ENCODE peak calls at places on chromosomes 11 and 22, in eight cellular contexts. W is HCT116, E is endothelial cell of umbilical vein, B is H1, C is K562, U is HepG2, Z is GM12878, T is GM23338. V is an unnamed sample.

GRCh38 chr11:65942531-65942930 is 2.7 kb upstream of the TSGA10IP start:
- DNase-seq in U (no peak), W (no peak), B (no peak), C (no peak), E (no peak), T (no peak), Z (no peak), V (no peak)

GRCh38 chr22:42664976-42665831 is 16.0 kb upstream of the CYB5R3 start:
- DNase-seq in T (no peak), C (no peak), E (no peak), U (no peak), Z (peak), B (no peak), W (no peak), V (no peak)

GRCh38 chr11:28760676-28761390 is 652.6 kb downstream of the METTL15 start:
- DNase-seq in Z (no peak), T (no peak), W (no peak), B (no peak), E (no peak), C (no peak), U (no peak), V (no peak)

GRCh38 chr11:108486331-108486730 is 11.9 kb downstream of the POGLUT3 start:
- DNase-seq in T (no peak), Z (no peak), E (no peak), C (no peak), W (no peak), B (no peak), U (no peak), V (no peak)

GRCh38 chr11:18727499-18728236 is 1.7 kb upstream of the IGSF22 start:
- DNase-seq in U (peak), B (peak), W (peak), Z (no peak), E (peak), C (peak), T (peak), V (no peak)

GRCh38 chr11:57205046-57205671 is 23.4 kb downstream of the LRRC55 start:
- DNase-seq in U (no peak), E (no peak), T (peak), C (no peak), W (no peak), B (no peak), Z (no peak), V (no peak)

GRCh38 chr11:43632171-43632570 is 48.4 kb upstream of the HSD17B12 start:
- DNase-seq in E (peak), C (no peak), W (no peak), U (no peak), T (no peak), Z (no peak), B (no peak), V (no peak)

GRCh38 chr22:32591620-32592019 is 117.0 kb downstream of the FBXO7 start:
- DNase-seq in E (no peak), Z (no peak), W (no peak), B (no peak), U (no peak), C (no peak), T (no peak), V (no peak)

GRCh38 chr11:93236741-93237675 is 39.2 kb upstream of the SLC36A4 start:
- DNase-seq in W (peak), T (peak), E (peak), Z (no peak), U (peak), C (peak), B (no peak), V (no peak)

GRCh38 chr11:100403817-100404216 is 283.3 kb upstream of the ARHGAP42 start:
- DNase-seq in C (no peak), W (no peak), B (no peak), U (no peak), T (peak), Z (no peak), E (no peak), V (no peak)

GRCh38 chr11:17472467-17472866 is 4.2 kb downstream of the ABCC8 start:
- DNase-seq in W (no peak), U (no peak), T (no peak), B (no peak), E (no peak), C (no peak), Z (no peak), V (no peak)

GRCh38 chr22:20175597-20175900 is 24.7 kb upstream of the CCDC188 start:
- DNase-seq in W (no peak), B (no peak), T (no peak), U (no peak), E (no peak), Z (no peak), C (no peak), V (no peak)

GRCh38 chr11:93287434-93287833 is 43.1 kb upstream of the DEUP1 start:
- DNase-seq in W (no peak), Z (no peak), E (no peak), C (no peak), B (no peak), U (no peak), T (no peak), V (no peak)

GRCh38 chr22:27639180-27640086 is 162.1 kb downstream of the MN1 start:
- DNase-seq in U (no peak), B (no peak), T (no peak), C (no peak), E (no peak), Z (no peak), W (no peak), V (no peak)
- TF ChIP-seq POLR2AphosphoS5 in U (no peak), B (no peak), T (no peak), C (no peak), E (no peak), Z (no peak), W (no peak), V (no peak)

DNA sequence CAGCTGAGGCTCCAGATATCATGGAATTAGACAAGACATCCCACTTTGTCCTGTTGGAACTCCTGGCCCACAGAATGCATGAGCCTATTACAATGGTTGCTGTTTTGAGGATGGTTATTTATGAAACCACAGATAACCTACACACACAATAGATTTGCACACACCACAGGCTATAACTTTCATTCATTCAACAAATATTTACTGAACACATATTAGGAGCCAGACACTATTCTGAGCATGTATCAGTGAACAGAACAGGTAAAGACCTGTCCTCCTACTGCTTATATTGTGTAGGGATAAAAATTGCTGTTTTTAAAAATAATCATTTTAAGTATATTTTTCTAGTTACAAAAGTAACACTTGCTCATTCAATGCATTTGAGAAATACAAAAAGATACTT is 13.4 kb upstream of the LDLRAD3 start:
- DNase-seq in W (no peak), C (no peak), Z (no peak), U (no peak), E (no peak), B (no peak), T (no peak), V (no peak)
- TF ChIP-seq EZH2 in W (no peak), C (no peak), Z (no peak), U (no peak), E (no peak), B (no peak), T (no peak), V (no peak)

DNA sequence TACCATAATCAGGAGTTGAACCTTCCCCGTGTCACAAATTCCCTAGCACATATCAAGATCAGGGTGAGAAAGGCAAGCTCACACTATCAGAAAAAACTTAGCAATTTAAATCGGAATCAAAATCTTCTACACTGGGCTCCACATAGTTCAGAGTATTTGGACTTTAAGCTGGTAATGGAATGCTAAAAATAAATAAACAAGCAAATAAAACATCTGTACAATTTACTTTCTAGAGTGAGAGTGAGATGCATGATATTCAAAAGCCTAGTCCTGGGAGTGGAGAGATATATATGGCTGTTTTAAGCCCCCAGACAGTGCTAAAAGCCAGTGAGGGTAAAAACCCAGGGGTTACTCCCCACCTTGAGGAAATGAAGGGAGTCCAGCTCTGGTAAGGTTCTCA is 380.6 kb downstream of the SOX6 start:
- DNase-seq in E (no peak), Z (no peak), W (no peak), T (no peak), C (no peak), U (no peak), B (no peak), V (no peak)
- TF ChIP-seq POLR2AphosphoS5 in E (no peak), Z (no peak), W (no peak), T (no peak), C (no peak), U (no peak), B (no peak), V (no peak)

GRCh38 chr11:74682731-74683278 is 48.4 kb downstream of the CHRDL2 start:
- DNase-seq in T (peak), B (no peak), W (no peak), E (no peak), Z (no peak), U (no peak), C (no peak), V (no peak)
- TF ChIP-seq EZH2 in T (no peak), B (no peak), W (no peak), E (no peak), Z (no peak), U (no peak), C (no peak), V (no peak)

GRCh38 chr11:68121067-68121899 is at the start of gene CHKA:
- DNase-seq in T (peak), B (peak), U (peak), Z (peak), W (peak), C (peak), E (peak), V (no peak)
- TF ChIP-seq POLR2AphosphoS5 in T (peak), B (no peak), U (peak), Z (peak), W (peak), C (peak), E (peak), V (peak)

DNA sequence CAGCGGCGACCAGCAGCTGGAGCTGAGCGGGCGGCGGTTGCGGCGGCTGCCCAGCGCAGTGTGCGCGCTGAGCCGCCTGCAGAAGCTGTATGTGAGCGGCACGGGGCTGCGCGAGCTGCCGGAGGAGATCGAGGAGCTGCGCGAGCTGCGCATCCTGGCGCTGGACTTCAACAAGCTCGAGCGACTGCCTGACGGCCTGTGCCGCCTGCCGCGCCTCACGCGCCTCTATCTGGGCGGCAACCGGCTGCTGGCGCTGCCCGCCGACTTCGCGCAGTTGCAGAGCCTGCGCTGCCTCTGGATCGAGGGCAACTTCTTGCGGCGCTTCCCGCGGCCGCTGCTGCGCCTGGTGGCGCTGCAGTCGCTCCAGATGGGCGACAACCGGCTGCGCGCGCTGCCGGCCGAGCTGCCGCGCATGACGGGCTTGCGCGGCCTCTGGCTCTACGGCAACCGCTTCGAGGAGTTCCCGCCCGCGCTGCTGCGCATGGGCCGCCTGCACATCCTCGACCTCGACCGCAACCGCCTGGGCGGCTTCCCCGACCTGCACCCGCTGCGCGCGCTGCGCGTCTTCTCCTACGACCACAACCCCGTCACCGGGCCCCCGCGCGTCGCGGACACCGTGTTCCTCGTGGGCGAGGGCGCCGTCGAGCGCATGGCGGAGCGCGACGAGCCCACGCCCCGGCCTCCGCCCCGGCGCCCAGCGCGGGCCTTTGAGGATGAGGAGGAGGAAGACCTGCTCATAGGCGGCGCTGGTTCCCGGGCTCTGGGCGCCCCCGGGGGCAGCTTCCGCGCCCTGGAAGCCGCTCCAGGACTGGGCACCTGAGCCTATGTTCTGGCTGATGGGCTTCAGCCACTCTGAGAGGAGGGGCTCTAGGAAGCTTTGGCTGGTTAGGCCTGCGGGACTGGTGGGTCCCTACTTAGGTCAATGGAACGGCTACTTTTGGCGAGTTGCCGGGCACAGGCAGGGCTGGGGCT is 795 bp downstream of the LRRC10B start:
- DNase-seq in B (peak), T (peak), E (peak), Z (no peak), C (peak), W (peak), U (peak), V (no peak)
- TF ChIP-seq EZH2 in B (peak), T (no peak), E (peak), Z (no peak), C (no peak), W (no peak), U (no peak), V (no peak)

DNA sequence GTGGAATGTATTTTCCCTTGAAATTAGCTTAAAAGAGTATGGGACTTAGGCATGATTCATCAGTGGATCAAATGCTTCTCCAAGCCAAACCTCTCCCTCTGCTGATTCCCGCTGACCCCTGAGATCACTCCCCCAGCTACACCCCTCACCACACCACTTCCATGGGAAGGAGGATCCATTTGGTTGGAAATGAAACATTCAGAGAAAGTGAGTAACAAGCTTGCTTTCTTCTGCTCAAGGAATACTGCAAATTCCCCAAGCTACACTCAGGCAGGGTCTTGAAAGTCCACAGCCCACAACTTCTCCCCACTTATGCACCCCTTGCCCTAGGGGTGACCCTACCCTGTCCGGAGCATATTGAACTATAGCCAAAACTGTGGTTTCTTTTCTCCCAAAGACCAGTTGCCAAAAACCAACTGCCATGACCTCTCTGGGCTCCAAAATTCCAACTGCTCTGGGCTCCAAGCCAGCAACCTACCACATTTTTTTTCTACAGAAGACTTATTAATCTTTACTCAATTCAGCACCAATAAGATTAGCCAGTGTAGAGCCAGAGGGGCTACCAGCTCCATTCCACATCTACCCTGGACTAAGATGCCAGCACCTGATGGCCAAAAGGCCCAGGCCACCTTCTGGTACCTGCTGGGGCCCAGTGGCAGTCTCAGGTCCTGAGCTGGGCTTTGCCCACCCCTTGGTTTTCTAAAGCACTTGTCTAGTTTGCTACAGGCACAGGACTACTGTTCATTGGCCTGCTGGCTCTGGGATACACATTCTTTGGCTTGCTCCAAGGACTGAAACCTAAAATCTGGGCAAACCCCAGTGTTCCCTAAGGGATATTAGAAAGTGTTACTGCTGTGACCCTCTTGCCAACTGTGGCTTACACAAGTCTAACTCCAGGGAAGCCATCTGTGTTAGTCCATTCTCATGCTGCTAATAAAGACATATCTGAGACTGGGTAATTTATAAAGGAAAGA is 101.1 kb downstream of the MICAL3 start:
- DNase-seq in E (peak), Z (no peak), U (no peak), T (no peak), W (no peak), C (no peak), B (no peak), V (no peak)
- TF ChIP-seq POLR2AphosphoS5 in E (no peak), Z (no peak), U (no peak), T (no peak), W (no peak), C (no peak), B (no peak), V (no peak)

DNA sequence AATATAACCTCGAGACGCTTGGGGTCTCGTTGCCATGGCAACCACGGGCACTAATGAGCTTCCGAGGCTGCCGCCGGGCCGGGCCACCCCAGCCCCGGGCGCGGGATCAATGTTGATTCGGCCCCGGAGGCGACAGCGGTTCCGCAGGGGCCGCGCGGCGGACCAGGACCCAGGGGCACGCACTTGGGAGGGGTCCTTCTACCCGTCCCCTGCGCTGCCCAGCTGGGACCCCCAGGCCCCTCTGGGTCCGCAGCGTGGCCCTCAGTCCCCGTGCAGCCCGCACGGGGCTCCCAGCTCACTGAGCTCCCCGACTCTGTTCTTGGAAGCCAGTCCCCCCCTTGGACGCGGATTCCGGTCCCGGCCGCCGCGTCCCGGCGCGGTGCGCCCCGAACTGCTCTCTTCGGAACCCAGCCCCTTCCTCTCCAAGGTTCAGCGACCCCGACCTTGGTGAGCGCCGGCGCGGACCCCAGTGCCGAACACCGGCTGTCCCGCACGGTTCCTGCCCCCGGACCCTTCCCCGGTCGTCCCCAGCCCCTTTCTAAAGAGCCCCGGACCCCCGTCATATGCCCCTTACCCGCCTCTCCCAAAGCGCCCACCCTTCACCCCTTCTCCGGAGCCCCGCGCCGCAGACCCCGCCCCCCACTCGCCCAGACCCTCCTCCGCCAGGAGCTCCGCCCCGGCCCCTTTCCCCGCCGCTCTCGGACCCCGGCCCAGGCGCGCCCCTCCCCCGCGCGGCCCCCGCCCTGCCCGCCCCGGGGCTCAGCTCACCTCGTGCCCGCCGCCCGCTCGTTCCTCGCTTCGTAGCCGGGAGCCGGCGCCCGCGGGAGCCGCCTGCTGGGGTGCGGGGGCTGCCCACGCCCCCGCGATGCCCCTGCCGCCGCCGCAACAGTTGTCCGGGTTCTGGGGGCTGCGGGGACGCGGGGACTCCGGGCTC is 18.2 kb upstream of the SHISAL1 start:
- DNase-seq in U (no peak), T (peak), W (no peak), B (peak), C (no peak), E (no peak), Z (no peak), V (no peak)
- TF ChIP-seq EZH2 in U (no peak), T (no peak), W (no peak), B (no peak), C (no peak), E (peak), Z (no peak), V (no peak)

GRCh38 chr11:60457576-60457975 is 1.9 kb downstream of the MS4A1 start:
- DNase-seq in T (no peak), E (no peak), U (no peak), Z (peak), W (no peak), B (no peak), C (no peak), V (no peak)
- TF ChIP-seq POLR2AphosphoS5 in T (no peak), E (no peak), U (no peak), Z (peak), W (no peak), B (no peak), C (no peak), V (no peak)

DNA sequence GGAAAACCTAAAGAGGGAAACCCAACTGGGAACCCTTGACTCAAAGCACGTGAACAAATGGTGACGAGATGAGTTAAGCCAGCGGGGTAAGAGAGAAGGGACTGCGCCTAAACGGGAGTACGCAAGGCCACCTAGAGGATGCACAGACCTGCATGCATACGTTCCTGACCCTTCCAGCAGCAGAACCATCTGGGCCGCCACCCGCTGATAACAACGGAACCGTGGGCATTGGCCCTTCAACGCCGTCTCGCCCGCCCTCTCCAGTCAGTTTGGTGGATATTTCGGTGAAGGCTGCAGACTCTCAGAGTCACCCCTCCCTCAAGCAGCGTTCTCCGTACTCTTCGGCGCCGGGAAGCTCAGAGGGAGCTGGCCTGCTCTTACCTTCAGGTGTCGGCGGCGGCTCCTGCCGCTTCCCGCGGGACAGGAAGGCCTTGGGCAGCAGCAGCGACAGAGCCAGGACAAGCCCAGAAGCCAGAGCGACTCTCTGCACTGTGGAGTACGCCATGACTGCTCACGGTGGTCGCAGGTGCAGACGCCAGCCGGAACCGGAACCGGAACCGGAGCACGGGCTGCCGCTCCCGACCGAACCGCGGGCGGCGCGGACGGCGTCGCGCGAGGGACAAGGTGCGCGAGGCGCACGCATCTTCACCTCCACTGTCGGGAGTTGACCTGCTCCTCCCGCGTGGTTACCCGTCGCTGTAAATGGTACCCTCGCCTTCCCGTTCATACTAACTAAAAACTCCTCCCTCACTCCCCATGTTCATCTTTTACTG is at the start of gene RIC3:
- DNase-seq in T (peak), U (no peak), Z (no peak), B (peak), W (no peak), E (no peak), C (no peak), V (no peak)
- TF ChIP-seq EZH2 in T (no peak), U (no peak), Z (no peak), B (no peak), W (no peak), E (peak), C (no peak), V (no peak)

V was measured in SK-N-MC.